ENCODE peak calls at places on chromosomes 7 and 10, in seven cellular contexts. Y, C, J, F, S, Q and K are unnamed samples.

GRCh38 chr7:18894155-18894554 is 223.3 kb downstream of the TWIST1 start:
- DNase-seq in S (no peak), Q (no peak), Y (no peak), C (no peak), F (no peak), J (no peak), K (no peak)

GRCh38 chr10:101780187-101780817 is 2.9 kb downstream of the NPM3 start:
- DNase-seq in Q (no peak), Y (peak; percentile 14), C (peak; percentile 30), F (no peak), J (no peak), S (no peak), K (no peak)

GRCh38 chr10:48493083-48493871 is 111.6 kb downstream of the ARHGAP22 start:
- DNase-seq in J (no peak), C (peak; percentile 73), Y (no peak), F (no peak), S (no peak), Q (no peak), K (no peak)

GRCh38 chr7:127833641-127834040 is 181.6 kb downstream of the SND1 start:
- DNase-seq in J (no peak), C (no peak), F (no peak), Q (no peak), Y (no peak), S (no peak), K (no peak)

GRCh38 chr10:70323143-70323696 is 39.4 kb upstream of the NPFFR1 start:
- DNase-seq in Y (no peak), C (no peak), Q (no peak), S (no peak), J (no peak), F (no peak), K (no peak)

GRCh38 chr10:86285136-86285790 is 81.3 kb downstream of the GRID1 start:
- DNase-seq in F (no peak), J (no peak), Q (no peak), C (peak; percentile 66), Y (no peak), S (no peak), K (no peak)

GRCh38 chr7:17709127-17709526 is 231.2 kb downstream of the SNX13 start:
- DNase-seq in S (no peak), F (no peak), J (no peak), Q (no peak), Y (no peak), C (no peak), K (no peak)

GRCh38 chr7:157973971-157974677 is 613.5 kb downstream of the PTPRN2 start:
- DNase-seq in Q (no peak), C (no peak), S (no peak), F (no peak), J (no peak), Y (no peak), K (no peak)

GRCh38 chr7:107660381-107661080 is at the start of gene SLC26A4:
- DNase-seq in S (no peak), Y (peak; percentile 29), C (peak; percentile 62), Q (no peak), F (no peak), J (no peak), K (peak; percentile 13)

GRCh38 chr10:11793762-11794479 is 29.2 kb upstream of the PROSER2 start:
- DNase-seq in Q (no peak), Y (no peak), F (no peak), S (no peak), J (peak; percentile 87), C (no peak), K (no peak)

GRCh38 chr7:514651-515598 is 4.7 kb downstream of the PDGFA start:
- DNase-seq in Q (no peak), J (no peak), S (no peak), Y (no peak), C (no peak), F (peak; percentile 47), K (no peak)

GRCh38 chr10:80144302-80145131 is 12.0 kb downstream of the PLAC9 start:
- DNase-seq in Y (no peak), S (no peak), F (peak; percentile 40), C (peak; percentile 46), J (no peak), Q (no peak), K (no peak)

GRCh38 chr7:73758581-73759138 is 11.4 kb downstream of the CLDN3 start:
- DNase-seq in Y (no peak), F (peak; percentile 61), S (no peak), Q (no peak), J (no peak), C (no peak), K (no peak)

GRCh38 chr10:78794736-78795455 is 273.9 kb upstream of the ZMIZ1 start:
- DNase-seq in J (no peak), Y (no peak), F (no peak), C (no peak), Q (no peak), S (no peak), K (no peak)

GRCh38 chr10:13668126-13668525 is 81.4 kb downstream of the PRPF18 start:
- DNase-seq in J (no peak), F (no peak), C (no peak), S (no peak), Y (no peak), Q (no peak), K (no peak)

GRCh38 chr10:122010405-122011050 is 21.6 kb downstream of the TACC2 start:
- DNase-seq in Y (no peak), C (no peak), S (no peak), Q (no peak), F (no peak), J (no peak), K (no peak)

GRCh38 chr10:121526801-121527221 is 71.4 kb downstream of the FGFR2 start:
- DNase-seq in C (no peak), Q (no peak), S (no peak), F (no peak), J (no peak), Y (no peak), K (no peak)

GRCh38 chr10:123926401-123927264 is 35.0 kb upstream of the CPXM2 start:
- DNase-seq in Y (no peak), C (no peak), F (no peak), Q (no peak), J (no peak), S (peak; percentile 5), K (no peak)

GRCh38 chr7:23696916-23697441 is 13.0 kb upstream of the STK31 start:
- DNase-seq in F (peak; percentile 78), C (peak; percentile 61), J (peak; percentile 58), Q (peak; percentile 67), Y (peak; percentile 20), S (no peak), K (peak; percentile 4)

DNA sequence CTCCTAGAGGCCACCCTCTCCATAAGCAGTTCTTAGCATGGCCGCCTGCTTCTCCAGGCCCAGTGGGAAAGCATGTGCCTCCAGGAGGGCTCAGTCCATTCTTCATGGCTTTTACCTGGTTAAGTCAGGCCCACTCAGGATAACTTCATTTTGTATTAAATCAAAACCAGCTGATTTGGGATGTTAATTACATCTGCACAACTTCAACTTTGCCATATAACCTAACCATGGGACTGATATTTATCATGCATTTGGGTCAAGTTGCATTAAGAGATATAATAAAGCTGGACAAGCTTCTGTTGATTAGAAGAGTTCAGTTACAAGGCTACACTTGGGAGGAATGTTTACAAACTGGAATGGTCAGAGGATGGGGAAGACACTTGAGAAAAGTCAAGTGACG is 65.5 kb downstream of the EGFR start:
- DNase-seq in J (no peak), S (no peak), Y (no peak), C (no peak), F (no peak), Q (no peak), K (no peak)
- TF ChIP-seq POLR2AphosphoS5 in J (no peak), S (no peak), Y (no peak), C (peak; percentile 38), F (no peak), Q (no peak), K (no peak)

GRCh38 chr7:101217388-101218235 is at the start of the genes PLOD3 and ZNHIT1:
- DNase-seq in S (peak; percentile 96), J (peak; percentile 98), Q (peak; percentile 83), F (peak; percentile 99), C (peak; percentile 100), Y (peak; percentile 97), K (peak; percentile 94)

GRCh38 chr7:101218236-101219130 is 518 bp downstream of the ZNHIT1 start:
- DNase-seq in S (no peak), C (no peak), F (no peak), Y (no peak), J (no peak), Q (no peak), K (no peak)

GRCh38 chr7:101216001-101216859 is 1.2 kb downstream of the PLOD3 start:
- DNase-seq in Y (no peak), J (no peak), Q (no peak), F (no peak), S (no peak), C (no peak), K (no peak)

GRCh38 chr7:101220295-101220694 is 2.3 kb downstream of the ZNHIT1 start:
- DNase-seq in C (no peak), F (no peak), J (peak; percentile 82), Q (no peak), Y (no peak), S (no peak), K (no peak)

GRCh38 chr7:101216860-101217387 is 457 bp downstream of the PLOD3 start:
- DNase-seq in J (no peak), Y (no peak), Q (no peak), S (no peak), C (no peak), F (no peak), K (no peak)
- TF ChIP-seq TAF1 in J (no peak), Y (no peak), Q (no peak), S (no peak), C (no peak), F (no peak), K (no peak)

DNA sequence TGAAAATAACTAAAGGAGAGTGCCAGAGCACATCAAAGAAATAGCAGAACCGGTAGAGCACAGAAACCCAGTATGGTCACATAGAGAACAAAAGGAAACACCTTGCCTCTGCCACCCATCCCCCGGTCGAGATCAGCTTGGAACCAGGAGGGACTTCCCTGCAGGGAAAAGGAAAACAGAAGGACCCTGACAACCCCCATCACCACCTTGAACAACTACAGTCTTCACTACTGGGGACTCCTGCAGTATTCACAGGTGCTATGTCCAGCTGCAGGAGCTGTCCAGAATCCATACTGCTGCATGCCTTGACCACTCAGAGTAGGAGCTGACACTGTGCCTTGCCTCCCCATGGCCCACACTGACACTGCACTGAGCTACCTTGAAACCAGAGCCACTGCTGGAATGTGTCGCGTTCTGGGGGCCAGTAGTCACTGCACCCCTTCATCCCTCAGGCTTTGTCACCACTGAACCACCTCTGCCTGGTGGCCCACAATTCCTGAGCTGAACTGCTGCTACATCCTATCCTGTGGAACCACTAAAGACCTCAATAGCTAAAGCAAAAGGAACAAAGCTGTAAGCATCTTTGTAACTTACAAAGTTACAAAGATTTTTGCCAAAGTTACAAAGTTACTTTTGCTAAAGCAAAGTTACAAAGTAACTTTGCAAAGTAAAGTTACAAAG is 66.8 kb downstream of the TRIL start:
- DNase-seq in Y (no peak), Q (peak; percentile 29), J (peak; percentile 33), C (no peak), S (no peak), F (no peak), K (no peak)
- TF ChIP-seq POLR2AphosphoS5 in Y (no peak), Q (peak; percentile 61), J (no peak), C (no peak), S (no peak), F (no peak), K (no peak)

DNA sequence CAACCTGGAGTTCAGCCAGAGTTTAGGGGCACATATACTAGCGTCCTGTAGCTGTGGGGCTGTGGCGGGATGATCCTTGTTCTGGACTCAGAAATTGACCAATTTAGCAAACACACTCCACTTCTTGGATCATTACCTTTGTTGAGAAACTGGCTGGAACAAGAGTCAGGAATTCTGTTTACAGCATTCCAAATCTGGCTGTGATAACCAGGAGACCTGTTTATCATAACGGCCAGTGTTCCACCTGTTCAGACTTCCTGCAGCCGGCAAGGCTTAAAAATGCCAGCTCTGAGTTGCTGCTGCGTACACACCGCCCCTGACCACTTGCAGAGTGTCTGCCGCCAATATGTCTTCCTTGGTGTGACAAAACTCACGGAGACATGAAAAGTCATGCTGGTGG is 64.8 kb downstream of the ARMC3 start:
- DNase-seq in Q (no peak), S (no peak), J (peak; percentile 7), Y (no peak), F (no peak), C (no peak), K (no peak)
- TF ChIP-seq TAF1 in Q (no peak), S (no peak), J (no peak), Y (no peak), F (no peak), C (no peak), K (no peak)